ENCODE peak calls at places on chromosomes 3 and 15, in ten cellular contexts. P is adrenal gland, D is HepG2, O is HCT116, V is sigmoid colon, W is transverse colon, F is H54, E is lower leg skin, S is uterus, J is IMR-90. M is an unnamed sample.

GRCh38 chr3:43497905-43498365 is 123.9 kb downstream of the ANO10 start:
- DNase-seq in W (no peak), F (no peak), D (no peak), E (no peak), J (peak; percentile 69), S (no peak), V (no peak), P (no peak), O (no peak), M (no peak)

GRCh38 chr3:17686613-17687012 is 55.8 kb downstream of the TBC1D5 start:
- DNase-seq in O (peak; percentile 16), W (no peak), D (peak; percentile 25), P (no peak), J (no peak), S (no peak), V (no peak), E (no peak), F (no peak), M (peak; percentile 47)

GRCh38 chr15:89469331-89470107 is 26.9 kb downstream of the RHCG start:
- DNase-seq in P (no peak), V (no peak), E (no peak), D (no peak), S (no peak), J (no peak), W (no peak), F (no peak), O (no peak), M (no peak)

GRCh38 chr3:141405581-141405980 is 37.3 kb downstream of the ZBTB38 start:
- DNase-seq in V (no peak), E (no peak), D (no peak), S (no peak), F (no peak), P (no peak), O (no peak), W (no peak), J (peak; percentile 73), M (no peak)

GRCh38 chr15:74387141-74387541 is 19.7 kb upstream of the CYP11A1 start:
- DNase-seq in J (no peak), F (no peak), O (no peak), D (no peak), W (no peak), P (no peak), V (no peak), S (no peak), E (no peak), M (no peak)

GRCh38 chr3:26236511-26236910 is 386.1 kb upstream of the LRRC3B start:
- DNase-seq in D (no peak), J (no peak), W (no peak), S (peak; percentile 19), V (no peak), P (no peak), O (no peak), F (no peak), E (no peak), M (no peak)

GRCh38 chr15:25051399-25052154 is 96.8 kb downstream of the SNRPN start:
- DNase-seq in D (no peak), S (no peak), O (no peak), P (no peak), E (peak; percentile 7), J (no peak), V (peak; percentile 32), F (no peak), W (no peak), M (no peak)

GRCh38 chr15:67922971-67923646 is 83.3 kb upstream of the RNU6-1 start:
- DNase-seq in W (no peak), S (no peak), D (no peak), F (no peak), E (no peak), V (no peak), O (no peak), J (no peak), P (no peak), M (no peak)

GRCh38 chr3:120348065-120348980 is 831 bp downstream of the LRRC58 start:
- DNase-seq in P (no peak), F (peak; percentile 36), O (no peak), W (no peak), S (no peak), D (peak; percentile 6), E (no peak), V (no peak), J (peak; percentile 10), M (peak; percentile 48)

GRCh38 chr3:71087109-71088018 is 496.2 kb downstream of the FOXP1 start:
- DNase-seq in F (no peak), O (no peak), J (peak; percentile 51), S (no peak), W (no peak), D (peak; percentile 83), V (no peak), P (no peak), E (no peak), M (no peak)

GRCh38 chr3:62392893-62393292 is 19.5 kb upstream of the FEZF2 start:
- DNase-seq in F (no peak), D (no peak), E (no peak), O (no peak), W (no peak), S (no peak), V (no peak), J (no peak), P (no peak), M (no peak)

GRCh38 chr3:124826703-124827102 is 60.5 kb downstream of the ITGB5 start:
- DNase-seq in D (no peak), F (no peak), W (no peak), V (peak; percentile 90), E (peak; percentile 63), J (peak; percentile 93), S (peak; percentile 65), P (peak; percentile 40), O (no peak), M (no peak)

GRCh38 chr15:27017168-27017809 is 46.3 kb downstream of the GABRG3 start:
- DNase-seq in D (peak; percentile 73), J (peak; percentile 58), S (no peak), W (no peak), V (no peak), P (peak; percentile 82), O (no peak), F (peak; percentile 47), E (peak; percentile 19), M (peak; percentile 67)

GRCh38 chr3:157369712-157370447 is 66.8 kb upstream of the PTX3 start:
- DNase-seq in P (no peak), O (no peak), S (no peak), E (no peak), W (no peak), D (no peak), J (no peak), F (no peak), V (no peak), M (no peak)

GRCh38 chr3:186875708-186876107 is 33.2 kb downstream of the ADIPOQ start:
- DNase-seq in S (no peak), O (no peak), E (no peak), J (no peak), V (no peak), D (no peak), P (no peak), W (no peak), F (no peak), M (no peak)

GRCh38 chr3:186870421-186871201 is 28.1 kb downstream of the ADIPOQ start:
- DNase-seq in D (no peak), O (no peak), J (no peak), S (no peak), F (no peak), E (no peak), V (no peak), P (no peak), W (no peak), M (no peak)

GRCh38 chr3:186869253-186870235 is 27.0 kb downstream of the ADIPOQ start:
- DNase-seq in E (no peak), V (no peak), W (no peak), J (peak; percentile 44), F (no peak), D (no peak), S (no peak), P (no peak), O (no peak), M (no peak)

GRCh38 chr3:186871403-186871924 is 29.0 kb downstream of the ADIPOQ start:
- DNase-seq in J (no peak), O (no peak), W (no peak), P (no peak), V (no peak), D (no peak), E (no peak), S (no peak), F (no peak), M (peak; percentile 18)
- TF ChIP-seq POLR2A in J (no peak), O (no peak), W (no peak), P (no peak), V (no peak), D (no peak), E (no peak), S (no peak), F (no peak), M (no peak)

GRCh38 chr3:117651271-117651670 is 941.7 kb downstream of the TUSC7 start:
- DNase-seq in F (no peak), J (no peak), E (no peak), V (no peak), O (no peak), S (no peak), W (no peak), P (no peak), D (no peak), M (no peak)

GRCh38 chr3:117644203-117644602 is 934.6 kb downstream of the TUSC7 start:
- DNase-seq in W (no peak), V (no peak), P (no peak), F (no peak), O (no peak), D (no peak), S (no peak), J (no peak), E (no peak), M (no peak)

GRCh38 chr3:117645561-117646242 is 936.1 kb downstream of the TUSC7 start:
- DNase-seq in V (no peak), W (no peak), J (peak; percentile 58), E (no peak), S (no peak), P (no peak), D (no peak), F (no peak), O (no peak), M (no peak)
- TF ChIP-seq POLR2A in V (no peak), W (no peak), J (no peak), E (no peak), S (no peak), P (no peak), D (no peak), F (no peak), O (no peak), M (no peak)

DNA sequence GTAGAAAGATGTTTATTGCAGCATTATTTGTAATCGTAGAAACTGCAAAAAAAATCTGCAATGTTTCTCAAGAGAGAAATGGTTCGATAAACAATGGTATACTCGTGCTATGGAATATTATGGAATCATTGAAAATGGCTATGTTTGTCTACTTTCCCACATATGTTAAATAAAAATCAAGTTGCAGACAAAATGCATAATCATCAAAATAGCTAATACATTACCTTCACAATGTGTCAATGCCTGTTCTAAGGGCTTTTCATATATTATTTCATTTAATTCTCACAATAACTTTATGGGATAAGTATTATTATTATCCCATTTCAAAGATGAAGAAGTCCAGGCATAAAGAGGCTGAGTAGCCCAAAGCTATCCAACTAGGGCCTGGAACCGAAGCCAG is 2.2 kb upstream of the EIF2B5 start:
- DNase-seq in O (no peak), W (no peak), J (no peak), D (no peak), E (no peak), F (no peak), S (no peak), V (no peak), P (no peak), M (no peak)
- TF ChIP-seq POLR2A in O (no peak), W (no peak), J (no peak), D (no peak), E (no peak), F (no peak), S (no peak), V (no peak), P (no peak), M (no peak)

GRCh38 chr3:187016639-187017345 is 86.5 kb downstream of the ST6GAL1 start:
- DNase-seq in V (no peak), S (no peak), F (peak; percentile 53), O (no peak), P (peak; percentile 19), E (no peak), D (peak; percentile 53), J (peak; percentile 11), W (no peak), M (no peak)
- TF ChIP-seq POLR2A in V (no peak), S (no peak), F (no peak), O (no peak), P (no peak), E (no peak), D (no peak), J (no peak), W (no peak), M (no peak)

M was measured in erythroblast.